ENCODE peak calls at places on chromosomes 12 and 14, in four cellular contexts. W, Y, M and X are unnamed samples.

GRCh38 chr12:45879363-45879895 is 110.9 kb downstream of the SCAF11 start:
- DNase-seq in Y (no peak), W (no peak), M (no peak), X (no peak)

GRCh38 chr14:44912041-44912869 is 49.5 kb downstream of the KLHL28 start:
- DNase-seq in M (no peak), W (no peak), Y (no peak), X (no peak)

GRCh38 chr14:87409401-87409800 is 583.6 kb downstream of the GALC start:
- DNase-seq in W (no peak), Y (no peak), M (no peak), X (no peak)

GRCh38 chr12:39935839-39936238 is 170.0 kb downstream of the SLC2A13 start:
- DNase-seq in Y (no peak), M (no peak), W (no peak), X (no peak)

GRCh38 chr14:31582286-31582691 is 21.1 kb downstream of the NUBPL start:
- DNase-seq in W (no peak), M (no peak), Y (no peak), X (peak; percentile 51)

GRCh38 chr14:98940693-98941437 is 331.1 kb downstream of the BCL11B start:
- DNase-seq in M (no peak), Y (no peak), W (no peak), X (no peak)

GRCh38 chr14:55454264-55455151 is 14.1 kb upstream of the TBPL2 start:
- DNase-seq in W (peak; percentile 72), M (peak; percentile 87), Y (no peak), X (peak; percentile 48)

GRCh38 chr14:64235652-64236640 is 58.2 kb downstream of the ESR2 start:
- DNase-seq in M (no peak), W (no peak), Y (no peak), X (no peak)

GRCh38 chr12:131852551-131853299 is 24.5 kb downstream of the MMP17 start:
- DNase-seq in M (peak; percentile 73), Y (no peak), W (no peak), X (no peak)

GRCh38 chr14:69941768-69942742 is 62.8 kb downstream of the SMOC1 start:
- DNase-seq in Y (no peak), W (peak; percentile 23), M (no peak), X (no peak)

GRCh38 chr12:108306014-108306501 is 33.1 kb downstream of the CMKLR1 start:
- DNase-seq in W (peak; percentile 35), M (peak; percentile 52), Y (no peak), X (peak; percentile 66)

GRCh38 chr14:71086571-71086970 is 179.3 kb downstream of the PCNX1 start:
- DNase-seq in W (no peak), M (no peak), Y (no peak), X (peak; percentile 23)

GRCh38 chr14:71586131-71586893 is 345.9 kb upstream of the RGS6 start:
- DNase-seq in W (peak; percentile 7), M (peak; percentile 65), Y (no peak), X (peak; percentile 72)

GRCh38 chr12:4203772-4204376 is 69.7 kb upstream of the CCND2 start:
- DNase-seq in W (no peak), M (no peak), Y (no peak), X (no peak)

GRCh38 chr12:26193539-26193938 is 1.8 kb upstream of the SSPN start:
- DNase-seq in Y (no peak), W (no peak), M (no peak), X (no peak)

GRCh38 chr12:14167005-14167628 is 185.7 kb upstream of the GRIN2B start:
- DNase-seq in M (peak; percentile 44), W (peak; percentile 66), Y (no peak), X (peak; percentile 71)

GRCh38 chr12:124130717-124131670 is 158.0 kb downstream of the ZNF664 start:
- DNase-seq in W (peak; percentile 64), M (no peak), Y (no peak), X (no peak)

GRCh38 chr12:92745874-92746553 is 43.2 kb downstream of the PLEKHG7 start:
- DNase-seq in M (peak; percentile 96), Y (no peak), W (peak; percentile 23), X (peak; percentile 49)

GRCh38 chr12:34346372-34347034 is 324.2 kb downstream of the ALG10 start:
- DNase-seq in M (no peak), Y (no peak), W (no peak), X (no peak)

GRCh38 chr12:106369624-106370346 is 12.2 kb downstream of the POLR3B start:
- DNase-seq in W (peak; percentile 12), M (peak; percentile 81), Y (no peak), X (no peak)

GRCh38 chr14:77140343-77140936 is 1.2 kb downstream of the ZDHHC22 start:
- DNase-seq in W (no peak), M (no peak), Y (no peak), X (no peak)

GRCh38 chr12:125171267-125171666 is 106.0 kb downstream of the AACS start:
- DNase-seq in W (no peak), Y (no peak), M (no peak), X (no peak)

GRCh38 chr12:10169094-10169493 is 2.8 kb downstream of the OLR1 start:
- DNase-seq in W (no peak), Y (no peak), M (peak; percentile 72), X (no peak)